ENCODE peak calls at places on chromosomes 16 and 17, in ten cellular contexts. U, W, M, G, R, Q, I, C, T and O are unnamed samples.

GRCh38 chr16:31451681-31452351 is 7.5 kb upstream of the ARMC5 start:
- DNase-seq in U (peak; percentile 78), W (no peak), M (peak; percentile 66), G (peak; percentile 78), R (peak; percentile 34), Q (no peak), I (peak; percentile 63), C (no peak), T (peak; percentile 94), O (peak; percentile 57)

GRCh38 chr17:74748529-74749261 is at the start of gene NHERF1:
- DNase-seq in U (peak; percentile 98), W (peak; percentile 89), M (peak; percentile 97), G (peak; percentile 88), R (peak; percentile 95), Q (peak; percentile 97), I (peak; percentile 67), C (peak; percentile 93), T (peak; percentile 100), O (no peak)

GRCh38 chr16:5024632-5025031 is 9.1 kb downstream of the NAGPA start:
- DNase-seq in U (no peak), W (no peak), M (peak; percentile 55), G (peak; percentile 20), R (no peak), Q (no peak), I (no peak), C (no peak), T (peak; percentile 90), O (no peak)

GRCh38 chr17:50691550-50692447 is 15.9 kb downstream of the ANKRD40 start:
- DNase-seq in U (no peak), W (no peak), M (peak; percentile 68), G (peak; percentile 50), R (no peak), Q (no peak), I (no peak), C (no peak), T (no peak), O (no peak)

GRCh38 chr17:66714046-66715023 is 120.6 kb upstream of the CACNG5 start:
- DNase-seq in U (no peak), W (no peak), M (no peak), G (no peak), R (no peak), Q (no peak), I (no peak), C (peak; percentile 28), T (no peak), O (no peak)

GRCh38 chr16:65214196-65214595 is 92.3 kb upstream of the CDH11 start:
- DNase-seq in U (no peak), W (no peak), M (no peak), G (no peak), R (no peak), Q (no peak), I (no peak), C (no peak), T (no peak), O (no peak)

GRCh38 chr17:3992370-3992769 is 28.1 kb upstream of the ATP2A3 start:
- DNase-seq in U (no peak), W (no peak), M (peak; percentile 18), G (no peak), R (peak; percentile 2), Q (no peak), I (no peak), C (no peak), T (no peak), O (peak; percentile 47)

GRCh38 chr17:42618442-42619150 is 9.1 kb downstream of the TUBG1 start:
- DNase-seq in U (peak; percentile 61), W (no peak), M (peak; percentile 73), G (peak; percentile 24), R (no peak), Q (no peak), I (no peak), C (no peak), T (no peak), O (no peak)

GRCh38 chr17:61875285-61875684 is 12.0 kb upstream of the BRIP1 start:
- DNase-seq in U (no peak), W (no peak), M (no peak), G (no peak), R (no peak), Q (no peak), I (no peak), C (no peak), T (no peak), O (no peak)

GRCh38 chr17:61874075-61874474 is 10.7 kb upstream of the BRIP1 start:
- DNase-seq in U (no peak), W (no peak), M (no peak), G (no peak), R (no peak), Q (no peak), I (no peak), C (no peak), T (no peak), O (no peak)

GRCh38 chr17:61869138-61869537 is 5.8 kb upstream of the BRIP1 start:
- DNase-seq in U (no peak), W (no peak), M (no peak), G (no peak), R (no peak), Q (no peak), I (no peak), C (no peak), T (no peak), O (no peak)

GRCh38 chr17:61875804-61876203 is 12.5 kb upstream of the BRIP1 start:
- DNase-seq in U (no peak), W (no peak), M (no peak), G (no peak), R (no peak), Q (no peak), I (no peak), C (no peak), T (no peak), O (no peak)

DNA sequence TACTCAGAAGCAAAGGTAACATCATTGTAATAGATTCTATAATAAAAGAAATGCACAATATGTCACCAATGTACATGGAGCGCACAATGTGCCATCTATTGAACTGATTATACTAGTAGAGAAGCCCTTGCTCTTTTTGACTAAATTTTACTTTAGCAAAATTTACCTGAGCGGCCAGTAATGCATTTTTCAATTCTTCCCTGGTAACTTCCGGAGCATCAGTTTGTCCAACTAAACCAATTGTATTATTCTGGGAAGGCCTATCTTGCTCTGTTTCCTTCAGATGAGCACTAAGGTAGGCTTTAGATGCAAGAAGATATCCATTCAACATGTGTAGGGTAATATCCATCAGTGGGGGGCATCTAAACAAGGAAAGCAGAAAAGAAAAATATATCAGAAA is 8.8 kb upstream of the BRIP1 start:
- DNase-seq in U (no peak), W (no peak), M (no peak), G (no peak), R (no peak), Q (no peak), I (no peak), C (no peak), T (peak; percentile 31), O (no peak)
- TF ChIP-seq CTCF in U (no peak), W (no peak), M (no peak), G (no peak), R (no peak), Q (no peak), I (no peak), C (no peak), T (no peak), O (no peak)

GRCh38 chr17:59618894-59619312 is 792 bp upstream of the CLTC start:
- DNase-seq in U (no peak), W (peak; percentile 86), M (no peak), G (no peak), R (peak; percentile 93), Q (no peak), I (no peak), C (no peak), T (peak; percentile 94), O (no peak)
- TF ChIP-seq CTCF in U (no peak), W (no peak), M (peak; percentile 9), G (no peak), R (no peak), Q (no peak), I (no peak), C (no peak), T (no peak), O (no peak)

DNA sequence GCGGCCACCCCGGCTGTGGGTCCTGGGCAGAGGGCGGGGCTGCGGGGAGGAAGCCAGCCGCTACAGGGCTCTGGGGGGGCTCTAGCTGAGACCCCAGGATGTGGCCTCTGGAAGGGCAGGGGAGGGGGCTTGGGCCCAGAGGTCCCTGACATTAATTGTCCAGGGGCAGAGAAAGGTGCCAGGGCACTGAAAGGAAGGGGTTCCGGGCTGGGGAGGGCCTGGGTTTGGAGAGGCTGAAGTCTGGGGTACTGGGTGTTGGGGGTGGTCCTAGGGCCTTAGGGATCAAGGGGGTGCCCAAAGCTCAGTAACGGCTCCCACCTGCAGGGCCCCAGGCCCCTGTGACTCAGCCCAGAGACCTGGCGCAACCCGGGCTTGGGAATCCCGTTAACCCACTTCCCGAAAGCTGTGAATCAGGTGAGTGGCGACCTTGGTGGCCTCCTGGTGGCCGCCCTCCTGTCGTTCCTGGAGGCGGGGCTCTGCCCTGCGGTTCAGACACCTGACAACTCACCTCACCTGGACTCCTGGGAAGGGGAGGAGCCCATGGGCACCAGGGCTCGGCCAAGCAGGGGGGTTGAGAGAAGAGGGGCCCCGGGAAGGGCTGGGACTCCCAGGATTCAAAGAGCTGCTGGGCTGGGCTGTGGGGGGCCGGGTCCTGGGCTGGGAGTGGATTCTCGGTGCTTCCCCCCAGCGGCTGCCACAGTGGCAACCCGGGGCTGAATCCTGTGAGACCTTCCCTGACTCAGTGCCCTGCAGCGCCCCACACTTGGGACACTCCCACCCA is 465 bp upstream of the PRSS22 start:
- DNase-seq in U (no peak), W (no peak), M (peak; percentile 83), G (no peak), R (no peak), Q (no peak), I (no peak), C (no peak), T (peak; percentile 80), O (no peak)
- TF ChIP-seq CTCF in U (no peak), W (no peak), M (peak; percentile 57), G (no peak), R (no peak), Q (no peak), I (no peak), C (no peak), T (no peak), O (no peak)

GRCh38 chr16:85490407-85490806 is 122.7 kb upstream of the GSE1 start:
- DNase-seq in U (no peak), W (no peak), M (no peak), G (no peak), R (no peak), Q (no peak), I (no peak), C (no peak), T (no peak), O (no peak)

GRCh38 chr16:85492617-85492957 is 120.5 kb upstream of the GSE1 start:
- DNase-seq in U (peak; percentile 50), W (no peak), M (no peak), G (no peak), R (no peak), Q (no peak), I (no peak), C (no peak), T (peak; percentile 91), O (no peak)

GRCh38 chr16:85490971-85491771 is 122.0 kb upstream of the GSE1 start:
- DNase-seq in U (no peak), W (no peak), M (peak; percentile 75), G (no peak), R (no peak), Q (peak; percentile 37), I (no peak), C (no peak), T (no peak), O (no peak)

GRCh38 chr16:85494315-85494714 is 118.8 kb upstream of the GSE1 start:
- DNase-seq in U (no peak), W (no peak), M (no peak), G (no peak), R (no peak), Q (no peak), I (no peak), C (no peak), T (no peak), O (no peak)

DNA sequence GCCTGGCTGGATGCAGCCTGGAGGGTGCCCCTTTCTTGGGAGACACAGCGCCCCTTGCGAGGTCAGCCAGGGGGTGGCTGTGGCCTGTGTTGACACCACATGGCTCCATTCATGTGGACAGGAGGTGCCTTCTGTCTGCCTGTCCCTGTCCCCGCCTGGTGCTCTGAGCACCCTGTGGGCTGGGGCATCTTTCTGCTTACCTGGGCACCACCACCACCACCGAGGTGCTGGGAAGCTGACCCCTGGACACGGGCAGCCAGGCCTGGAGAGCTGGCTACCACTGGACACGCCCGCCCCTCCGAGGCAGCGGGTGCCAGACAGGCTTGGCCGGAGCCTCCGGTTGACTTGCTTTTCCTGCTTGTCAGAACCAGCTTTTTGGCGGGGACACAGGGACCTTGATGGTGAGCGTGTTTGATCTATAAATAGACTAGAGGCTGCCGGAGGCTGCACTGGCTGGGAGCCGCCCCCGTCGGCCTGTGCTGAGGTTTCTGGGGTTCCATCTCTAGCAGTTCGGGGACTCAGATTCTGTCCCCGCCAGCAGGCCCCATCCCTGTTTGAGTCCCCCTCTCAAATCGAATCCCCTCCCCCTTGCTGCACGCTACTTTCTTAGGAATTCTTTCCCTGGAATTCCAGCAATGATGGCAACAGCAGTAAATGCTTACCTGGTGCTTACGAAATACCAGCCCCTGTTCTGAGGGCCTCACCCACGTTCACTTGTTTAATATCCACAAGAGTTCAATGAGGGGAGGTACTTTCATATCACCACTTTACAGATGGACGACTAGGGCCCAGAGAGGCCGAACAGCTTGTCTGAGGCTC is 121.1 kb upstream of the GSE1 start:
- DNase-seq in U (no peak), W (no peak), M (no peak), G (peak; percentile 37), R (peak; percentile 73), Q (no peak), I (no peak), C (peak; percentile 86), T (peak; percentile 86), O (no peak)
- TF ChIP-seq CTCF in U (no peak), W (no peak), M (no peak), G (no peak), R (no peak), Q (no peak), I (no peak), C (no peak), T (no peak), O (no peak)